ENCODE peak calls at places on chromosome 12, in six cellular contexts. U is mucosa of gallbladder, G is frontal cortex, F is tibial artery, I is NCI-H345, D is left lung. H is an unnamed sample.

GRCh38 chr12:56931474-56931978 is 2.7 kb downstream of the SDR9C7 start:
- DNase-seq in F (no peak), G (no peak), D (no peak), U (peak), I (no peak), H (no peak)

GRCh38 chr12:6425588-6426531 is 18.9 kb upstream of the CD27 start:
- DNase-seq in G (no peak), F (no peak), I (no peak), U (no peak), D (no peak), H (peak)

GRCh38 chr12:26863515-26863914 is 30.5 kb upstream of the ITPR2 start:
- DNase-seq in G (no peak), U (no peak), F (no peak), I (no peak), D (no peak), H (no peak)

GRCh38 chr12:109888179-109889020 is 8.1 kb upstream of the GLTP start:
- DNase-seq in F (peak), G (no peak), I (no peak), U (no peak), D (no peak), H (no peak)

GRCh38 chr12:118190266-118190665 is 54.3 kb downstream of the PEBP1 start:
- DNase-seq in I (no peak), U (no peak), G (no peak), D (no peak), F (no peak), H (no peak)

GRCh38 chr12:116687888-116688287 is 50.0 kb downstream of the SPRING1 start:
- DNase-seq in U (no peak), D (no peak), G (no peak), F (no peak), I (no peak), H (peak)

GRCh38 chr12:21169878-21170472 is 39.0 kb downstream of the SLCO1B1 start:
- DNase-seq in D (no peak), I (peak), U (no peak), G (no peak), F (no peak), H (no peak)

GRCh38 chr12:129150721-129151120 is 297.4 kb downstream of the GLT1D1 start:
- DNase-seq in F (no peak), U (no peak), I (no peak), G (no peak), D (no peak), H (no peak)

GRCh38 chr12:94615284-94616216 is 34.8 kb downstream of the TMCC3 start:
- DNase-seq in I (peak), D (no peak), F (no peak), U (peak), G (no peak), H (no peak)

GRCh38 chr12:68900241-68900640 is 32.7 kb downstream of the CPM start:
- DNase-seq in U (no peak), F (no peak), I (no peak), G (no peak), D (no peak), H (no peak)

GRCh38 chr12:124715121-124715990 is 147.9 kb upstream of the NCOR2 start:
- DNase-seq in U (no peak), I (peak), F (no peak), G (no peak), D (no peak), H (no peak)

GRCh38 chr12:85179680-85180300 is 100.2 kb upstream of the ALX1 start:
- DNase-seq in G (no peak), D (no peak), I (no peak), U (no peak), F (no peak), H (no peak)

GRCh38 chr12:16612647-16613046 is 6.7 kb upstream of the LMO3 start:
- DNase-seq in U (no peak), G (no peak), F (no peak), D (no peak), I (no peak), H (no peak)

GRCh38 chr12:2958432-2959193 is 584 bp upstream of the TEAD4 start:
- DNase-seq in G (peak), U (peak), D (peak), F (peak), I (peak), H (no peak)

GRCh38 chr12:105332925-105333324 is 2.4 kb downstream of the C12orf75 start:
- DNase-seq in D (no peak), F (no peak), U (no peak), G (no peak), I (no peak), H (no peak)

GRCh38 chr12:57111046-57111698 is at the start of gene STAT6:
- DNase-seq in G (peak), I (no peak), F (peak), U (peak), D (peak), H (no peak)

GRCh38 chr12:87981495-87981894 is 47.7 kb downstream of the C12orf50 start:
- DNase-seq in U (no peak), I (no peak), G (no peak), F (no peak), D (no peak), H (no peak)

GRCh38 chr12:13250416-13250815 is 53.9 kb downstream of the EMP1 start:
- DNase-seq in I (no peak), F (no peak), U (no peak), D (no peak), G (no peak), H (no peak)

GRCh38 chr12:29200586-29200985 is 51.5 kb downstream of the FAR2 start:
- DNase-seq in D (no peak), U (no peak), F (no peak), I (peak), G (no peak), H (no peak)